ENCODE peak calls at places on chromosome 1, in six cellular contexts. One of them, this sample, is unnamed.
A peak's percentile ranks its signal among the peaks of the same experiment; 100 is the strongest.

GRCh38 chr1:50846224-50846839 is 113.7 kb downstream of the FAF1 start:
- DNase-seq in NCI-H510A treated with DMSO at 0.1 percent for 48 hours: no peak
- DNase-seq in activated T-cell treated with anti-CD3 and anti-CD28 coated beads for 48 hours: no peak
- DNase-seq in sigmoid colon: no peak
- DNase-seq in mucosa of descending colon: peak; percentile 18
- DNase-seq in G401: no peak
- DNase-seq in this sample: no peak

GRCh38 chr1:243501002-243501401 is 245.2 kb downstream of the SDCCAG8 start:
- DNase-seq in NCI-H510A treated with DMSO at 0.1 percent for 48 hours: no peak
- DNase-seq in activated T-cell treated with anti-CD3 and anti-CD28 coated beads for 48 hours: no peak
- DNase-seq in sigmoid colon: no peak
- DNase-seq in mucosa of descending colon: no peak
- DNase-seq in G401: no peak
- DNase-seq in this sample: no peak

GRCh38 chr1:87450615-87451209 is 122.0 kb downstream of the LMO4 start:
- DNase-seq in NCI-H510A treated with DMSO at 0.1 percent for 48 hours: no peak
- DNase-seq in activated T-cell treated with anti-CD3 and anti-CD28 coated beads for 48 hours: no peak
- DNase-seq in sigmoid colon: no peak
- DNase-seq in mucosa of descending colon: peak; percentile 57
- DNase-seq in G401: no peak
- DNase-seq in this sample: peak; percentile 2

GRCh38 chr1:203640723-203641523 is 14.3 kb downstream of the ATP2B4 start:
- DNase-seq in NCI-H510A treated with DMSO at 0.1 percent for 48 hours: no peak
- DNase-seq in activated T-cell treated with anti-CD3 and anti-CD28 coated beads for 48 hours: no peak
- DNase-seq in sigmoid colon: peak; percentile 33
- DNase-seq in mucosa of descending colon: no peak
- DNase-seq in G401: no peak
- DNase-seq in this sample: no peak

GRCh38 chr1:94864821-94865220 is 44.7 kb downstream of the SLC44A3 start:
- DNase-seq in NCI-H510A treated with DMSO at 0.1 percent for 48 hours: no peak
- DNase-seq in activated T-cell treated with anti-CD3 and anti-CD28 coated beads for 48 hours: no peak
- DNase-seq in sigmoid colon: no peak
- DNase-seq in mucosa of descending colon: no peak
- DNase-seq in G401: no peak
- DNase-seq in this sample: no peak

GRCh38 chr1:70353641-70354331 is 736 bp downstream of the ANKRD13C start:
- DNase-seq in NCI-H510A treated with DMSO at 0.1 percent for 48 hours: peak; percentile 71
- DNase-seq in activated T-cell treated with anti-CD3 and anti-CD28 coated beads for 48 hours: peak; percentile 31
- DNase-seq in sigmoid colon: no peak
- DNase-seq in mucosa of descending colon: no peak
- DNase-seq in G401: peak; percentile 39
- DNase-seq in this sample: no peak

GRCh38 chr1:220655961-220656720 is 34.0 kb upstream of the C1orf115 start:
- DNase-seq in NCI-H510A treated with DMSO at 0.1 percent for 48 hours: no peak
- DNase-seq in activated T-cell treated with anti-CD3 and anti-CD28 coated beads for 48 hours: no peak
- DNase-seq in sigmoid colon: no peak
- DNase-seq in mucosa of descending colon: no peak
- DNase-seq in G401: peak; percentile 78
- DNase-seq in this sample: no peak

GRCh38 chr1:57024855-57025254 is 59.0 kb upstream of the C8B start:
- DNase-seq in NCI-H510A treated with DMSO at 0.1 percent for 48 hours: peak; percentile 77
- DNase-seq in activated T-cell treated with anti-CD3 and anti-CD28 coated beads for 48 hours: no peak
- DNase-seq in sigmoid colon: no peak
- DNase-seq in mucosa of descending colon: no peak
- DNase-seq in G401: no peak
- DNase-seq in this sample: no peak

GRCh38 chr1:46615735-46616134 is 876 bp downstream of the MOB3C start:
- DNase-seq in NCI-H510A treated with DMSO at 0.1 percent for 48 hours: no peak
- DNase-seq in activated T-cell treated with anti-CD3 and anti-CD28 coated beads for 48 hours: no peak
- DNase-seq in sigmoid colon: peak; percentile 63
- DNase-seq in mucosa of descending colon: peak; percentile 30
- DNase-seq in G401: no peak
- DNase-seq in this sample: no peak

GRCh38 chr1:152884085-152884484 is 6.0 kb downstream of the SMCP start:
- DNase-seq in NCI-H510A treated with DMSO at 0.1 percent for 48 hours: no peak
- DNase-seq in activated T-cell treated with anti-CD3 and anti-CD28 coated beads for 48 hours: no peak
- DNase-seq in sigmoid colon: no peak
- DNase-seq in mucosa of descending colon: no peak
- DNase-seq in G401: no peak
- DNase-seq in this sample: no peak

GRCh38 chr1:36889846-36890245 is 144.5 kb downstream of the GRIK3 start:
- DNase-seq in NCI-H510A treated with DMSO at 0.1 percent for 48 hours: no peak
- DNase-seq in activated T-cell treated with anti-CD3 and anti-CD28 coated beads for 48 hours: no peak
- DNase-seq in sigmoid colon: peak; percentile 21
- DNase-seq in mucosa of descending colon: no peak
- DNase-seq in G401: no peak
- DNase-seq in this sample: no peak

GRCh38 chr1:6245086-6245868 is 1.3 kb downstream of the HES3 start:
- DNase-seq in NCI-H510A treated with DMSO at 0.1 percent for 48 hours: peak; percentile 97
- DNase-seq in activated T-cell treated with anti-CD3 and anti-CD28 coated beads for 48 hours: peak; percentile 80
- DNase-seq in sigmoid colon: peak; percentile 83
- DNase-seq in mucosa of descending colon: peak; percentile 88
- DNase-seq in G401: peak; percentile 54
- DNase-seq in this sample: peak; percentile 69

GRCh38 chr1:28950449-28950848 is 36.1 kb downstream of the EPB41 start:
- DNase-seq in NCI-H510A treated with DMSO at 0.1 percent for 48 hours: no peak
- DNase-seq in activated T-cell treated with anti-CD3 and anti-CD28 coated beads for 48 hours: no peak
- DNase-seq in sigmoid colon: no peak
- DNase-seq in mucosa of descending colon: no peak
- DNase-seq in G401: peak; percentile 86
- DNase-seq in this sample: no peak

GRCh38 chr1:23344987-23345472 is 946 bp upstream of the HNRNPR start:
- DNase-seq in NCI-H510A treated with DMSO at 0.1 percent for 48 hours: peak; percentile 75
- DNase-seq in activated T-cell treated with anti-CD3 and anti-CD28 coated beads for 48 hours: no peak
- DNase-seq in sigmoid colon: no peak
- DNase-seq in mucosa of descending colon: peak; percentile 20
- DNase-seq in G401: no peak
- DNase-seq in this sample: peak; percentile 48

GRCh38 chr1:38090796-38091195 is 44.2 kb upstream of the POU3F1 start:
- DNase-seq in NCI-H510A treated with DMSO at 0.1 percent for 48 hours: no peak
- DNase-seq in activated T-cell treated with anti-CD3 and anti-CD28 coated beads for 48 hours: no peak
- DNase-seq in sigmoid colon: no peak
- DNase-seq in mucosa of descending colon: no peak
- DNase-seq in G401: no peak
- DNase-seq in this sample: no peak

GRCh38 chr1:26289158-26290059 is 9.5 kb downstream of the SH3BGRL3 start:
- DNase-seq in NCI-H510A treated with DMSO at 0.1 percent for 48 hours: no peak
- DNase-seq in activated T-cell treated with anti-CD3 and anti-CD28 coated beads for 48 hours: no peak
- DNase-seq in sigmoid colon: no peak
- DNase-seq in mucosa of descending colon: peak; percentile 24
- DNase-seq in G401: no peak
- DNase-seq in this sample: no peak

GRCh38 chr1:205588691-205589445 is 42.9 kb downstream of the ELK4 start:
- DNase-seq in NCI-H510A treated with DMSO at 0.1 percent for 48 hours: peak; percentile 20
- DNase-seq in activated T-cell treated with anti-CD3 and anti-CD28 coated beads for 48 hours: peak; percentile 37
- DNase-seq in sigmoid colon: peak; percentile 61
- DNase-seq in mucosa of descending colon: peak; percentile 48
- DNase-seq in G401: peak; percentile 62
- DNase-seq in this sample: no peak

GRCh38 chr1:100398648-100399047 is 46.3 kb downstream of the CDC14A start:
- DNase-seq in NCI-H510A treated with DMSO at 0.1 percent for 48 hours: no peak
- DNase-seq in activated T-cell treated with anti-CD3 and anti-CD28 coated beads for 48 hours: no peak
- DNase-seq in sigmoid colon: no peak
- DNase-seq in mucosa of descending colon: no peak
- DNase-seq in G401: no peak
- DNase-seq in this sample: no peak

GRCh38 chr1:235999259-235999925 is 65.5 kb downstream of the NID1 start:
- DNase-seq in NCI-H510A treated with DMSO at 0.1 percent for 48 hours: no peak
- DNase-seq in activated T-cell treated with anti-CD3 and anti-CD28 coated beads for 48 hours: peak; percentile 56
- DNase-seq in sigmoid colon: no peak
- DNase-seq in mucosa of descending colon: no peak
- DNase-seq in G401: no peak
- DNase-seq in this sample: no peak

GRCh38 chr1:161018631-161018930 is 2.4 kb downstream of the F11R start:
- DNase-seq in NCI-H510A treated with DMSO at 0.1 percent for 48 hours: no peak
- DNase-seq in activated T-cell treated with anti-CD3 and anti-CD28 coated beads for 48 hours: no peak
- DNase-seq in sigmoid colon: no peak
- DNase-seq in mucosa of descending colon: no peak
- DNase-seq in G401: no peak
- DNase-seq in this sample: no peak

GRCh38 chr1:68011786-68012375 is 38.5 kb downstream of the DIRAS3 start:
- DNase-seq in NCI-H510A treated with DMSO at 0.1 percent for 48 hours: no peak
- DNase-seq in activated T-cell treated with anti-CD3 and anti-CD28 coated beads for 48 hours: no peak
- DNase-seq in sigmoid colon: no peak
- DNase-seq in mucosa of descending colon: no peak
- DNase-seq in G401: no peak
- DNase-seq in this sample: no peak

GRCh38 chr1:153488731-153489130 is 28.3 kb upstream of the S100A7 start:
- DNase-seq in NCI-H510A treated with DMSO at 0.1 percent for 48 hours: no peak
- DNase-seq in activated T-cell treated with anti-CD3 and anti-CD28 coated beads for 48 hours: no peak
- DNase-seq in sigmoid colon: peak; percentile 87
- DNase-seq in mucosa of descending colon: no peak
- DNase-seq in G401: no peak
- DNase-seq in this sample: no peak

GRCh38 chr1:89005286-89006151 is 13.1 kb upstream of the KYAT3 start:
- DNase-seq in NCI-H510A treated with DMSO at 0.1 percent for 48 hours: no peak
- DNase-seq in activated T-cell treated with anti-CD3 and anti-CD28 coated beads for 48 hours: no peak
- DNase-seq in sigmoid colon: no peak
- DNase-seq in mucosa of descending colon: no peak
- DNase-seq in G401: no peak
- DNase-seq in this sample: no peak

GRCh38 chr1:241990040-241990439 is 8.9 kb downstream of the MAP1LC3C start:
- DNase-seq in NCI-H510A treated with DMSO at 0.1 percent for 48 hours: no peak
- DNase-seq in activated T-cell treated with anti-CD3 and anti-CD28 coated beads for 48 hours: no peak
- DNase-seq in sigmoid colon: peak; percentile 94
- DNase-seq in mucosa of descending colon: peak; percentile 51
- DNase-seq in G401: no peak
- DNase-seq in this sample: peak; percentile 64

GRCh38 chr1:17009706-17010105 is 2.0 kb downstream of the ATP13A2 start:
- DNase-seq in NCI-H510A treated with DMSO at 0.1 percent for 48 hours: no peak
- DNase-seq in activated T-cell treated with anti-CD3 and anti-CD28 coated beads for 48 hours: no peak
- DNase-seq in sigmoid colon: no peak
- DNase-seq in mucosa of descending colon: peak; percentile 12
- DNase-seq in G401: no peak
- DNase-seq in this sample: no peak

GRCh38 chr1:93448292-93448982 is 519 bp downstream of the FNBP1L start:
- DNase-seq in NCI-H510A treated with DMSO at 0.1 percent for 48 hours: peak; percentile 84
- DNase-seq in activated T-cell treated with anti-CD3 and anti-CD28 coated beads for 48 hours: no peak
- DNase-seq in sigmoid colon: peak; percentile 80
- DNase-seq in mucosa of descending colon: peak; percentile 77
- DNase-seq in G401: peak; percentile 35
- DNase-seq in this sample: peak; percentile 80

GRCh38 chr1:69523032-69523431 is 44.7 kb upstream of the LRRC7 start:
- DNase-seq in NCI-H510A treated with DMSO at 0.1 percent for 48 hours: no peak
- DNase-seq in activated T-cell treated with anti-CD3 and anti-CD28 coated beads for 48 hours: no peak
- DNase-seq in sigmoid colon: no peak
- DNase-seq in mucosa of descending colon: no peak
- DNase-seq in G401: no peak
- DNase-seq in this sample: no peak

GRCh38 chr1:184383772-184384323 is 3.0 kb upstream of the C1orf21 start:
- DNase-seq in NCI-H510A treated with DMSO at 0.1 percent for 48 hours: no peak
- DNase-seq in activated T-cell treated with anti-CD3 and anti-CD28 coated beads for 48 hours: no peak
- DNase-seq in sigmoid colon: no peak
- DNase-seq in mucosa of descending colon: no peak
- DNase-seq in G401: no peak
- DNase-seq in this sample: no peak

This sample was measured in NCI-H146.